ENCODE peak calls at places on chromosome 9, in eight cellular contexts. L, O, R, D, M, C, S and H are unnamed samples.

GRCh38 chr9:14362175-14362574 is 48.2 kb upstream of the NFIB start:
- DNase-seq in L (no peak), D (no peak), O (no peak), S (no peak), R (no peak), M (no peak), C (no peak), H (no peak)

GRCh38 chr9:30723656-30724055 is 1660.8 kb upstream of the ACO1 start:
- DNase-seq in M (no peak), O (no peak), R (no peak), C (no peak), L (no peak), S (no peak), D (no peak), H (no peak)

GRCh38 chr9:33817327-33818166 is 587 bp downstream of the UBE2R2 start:
- DNase-seq in O (peak; percentile 63), R (peak; percentile 85), S (no peak), L (peak; percentile 56), C (peak; percentile 56), D (peak; percentile 85), M (peak; percentile 77), H (no peak)

GRCh38 chr9:34505370-34506120 is 17.2 kb downstream of the ENHO start:
- DNase-seq in L (no peak), C (no peak), O (no peak), M (no peak), R (no peak), D (no peak), S (no peak), H (no peak)

GRCh38 chr9:16171851-16172250 is 619.0 kb downstream of the CCDC171 start:
- DNase-seq in L (no peak), D (no peak), M (no peak), O (no peak), R (no peak), S (no peak), C (no peak), H (no peak)

GRCh38 chr9:18467696-18468095 is 6.3 kb upstream of the ADAMTSL1 start:
- DNase-seq in O (no peak), D (no peak), M (no peak), C (no peak), R (no peak), L (no peak), S (no peak), H (no peak)

GRCh38 chr9:110835859-110836271 is 167.3 kb downstream of the MUSK start:
- DNase-seq in C (no peak), M (no peak), D (no peak), S (no peak), L (no peak), O (no peak), R (no peak), H (no peak)

GRCh38 chr9:136978073-136978864 is 965 bp downstream of the PTGDS start:
- DNase-seq in D (peak; percentile 89), C (peak; percentile 63), S (no peak), O (peak; percentile 56), M (no peak), L (peak; percentile 75), R (peak; percentile 88), H (no peak)

GRCh38 chr9:136365775-136366223 is 2.3 kb upstream of the DNLZ start:
- DNase-seq in M (no peak), S (no peak), R (no peak), L (no peak), O (no peak), D (no peak), C (no peak), H (no peak)

GRCh38 chr9:4182831-4183230 is 117.0 kb downstream of the GLIS3 start:
- DNase-seq in R (no peak), S (no peak), D (no peak), O (no peak), C (no peak), L (no peak), M (no peak), H (no peak)

GRCh38 chr9:122071716-122072115 is 21.4 kb downstream of the TTLL11 start:
- DNase-seq in C (no peak), L (no peak), M (no peak), S (no peak), R (no peak), D (no peak), O (no peak), H (no peak)

GRCh38 chr9:131593936-131594665 is 48.8 kb downstream of the PRRT1B start:
- DNase-seq in C (no peak), L (no peak), R (no peak), M (no peak), O (no peak), D (no peak), S (no peak), H (no peak)

GRCh38 chr9:87039809-87040392 is 92.6 kb upstream of the GAS1 start:
- DNase-seq in L (no peak), C (no peak), S (no peak), O (no peak), M (no peak), D (no peak), R (no peak), H (no peak)

GRCh38 chr9:121725008-121725795 is 73.8 kb downstream of the DAB2IP start:
- DNase-seq in O (peak; percentile 92), D (no peak), S (no peak), C (peak; percentile 90), R (peak; percentile 74), M (no peak), L (peak; percentile 79), H (peak; percentile 78)

GRCh38 chr9:133437753-133438531 is 15.8 kb downstream of the ADAMTS13 start:
- DNase-seq in O (no peak), L (no peak), D (peak; percentile 46), R (no peak), C (no peak), S (no peak), M (no peak), H (no peak)

GRCh38 chr9:113955076-113955752 is 79.1 kb downstream of the ZNF618 start:
- DNase-seq in L (no peak), R (no peak), D (no peak), M (no peak), C (no peak), S (no peak), O (no peak), H (no peak)
- H3K4me1 ChIP-seq in L (no peaks in the 10 kb centered on the region), R (peaks cover 6% of the 10 kb centered on the region), D (peaks cover 46% of the 10 kb centered on the region), M (no peaks in the 10 kb centered on the region), C (no peaks in the 10 kb centered on the region), S (peaks cover 9% of the 10 kb centered on the region), O (peaks cover 22% of the 10 kb centered on the region), H (peaks cover 18% of the 10 kb centered on the region)

GRCh38 chr9:127193483-127193882 is 71.0 kb upstream of the ANGPTL2 start:
- DNase-seq in D (no peak), R (no peak), L (no peak), C (no peak), O (no peak), M (no peak), S (no peak), H (no peak)
- H3K4me1 ChIP-seq in D (peaks cover 17% of the 10 kb centered on the region), R (no peaks in the 10 kb centered on the region), L (no peaks in the 10 kb centered on the region), C (no peaks in the 10 kb centered on the region), O (no peaks in the 10 kb centered on the region), M (no peaks in the 10 kb centered on the region), S (peaks cover 12% of the 10 kb centered on the region), H (no peaks in the 10 kb centered on the region)

DNA sequence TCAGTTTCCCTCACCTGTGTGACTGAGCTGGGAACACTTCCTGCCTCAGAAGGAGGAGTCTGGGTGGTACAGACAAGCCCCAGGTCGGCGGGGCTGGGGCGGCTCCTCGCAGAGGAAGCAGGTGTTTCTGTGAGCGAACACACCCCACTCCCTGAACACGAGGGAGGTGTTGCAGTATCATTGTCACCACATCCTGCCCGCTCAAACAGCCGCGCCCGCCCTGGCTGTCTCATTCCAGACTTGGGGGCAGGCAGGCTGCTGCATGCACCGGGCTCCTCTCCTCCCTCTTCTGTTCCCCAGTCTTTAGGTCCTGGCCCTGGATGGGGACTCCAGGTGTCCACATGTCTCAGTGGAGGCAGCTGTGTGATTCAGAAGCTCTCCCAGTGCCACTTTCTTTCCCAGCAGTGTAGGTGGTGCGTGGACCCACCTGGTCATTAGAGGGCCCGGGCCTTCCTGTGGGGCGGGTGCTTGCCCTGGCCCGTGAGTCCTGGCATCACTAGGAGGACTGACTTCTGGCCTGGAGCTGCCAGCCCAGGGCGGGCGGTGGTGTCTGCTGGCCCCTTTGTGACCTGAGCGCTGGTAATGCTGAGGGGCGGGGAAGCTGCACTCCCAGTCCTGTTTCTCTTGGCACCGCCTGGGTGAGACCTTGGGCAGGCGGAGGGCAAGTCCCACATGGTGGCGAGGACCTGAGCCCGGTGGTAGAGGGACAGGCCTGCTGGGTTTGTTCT is 18.3 kb upstream of the PHYHD1 start:
- DNase-seq in C (no peak), L (no peak), S (no peak), R (no peak), O (no peak), D (no peak), M (peak; percentile 82), H (peak; percentile 97)
- H3K4me1 ChIP-seq in C (peaks cover 21% of the 10 kb centered on the region), L (no peaks in the 10 kb centered on the region), S (peaks cover 16% of the 10 kb centered on the region), R (no peaks in the 10 kb centered on the region), O (peaks cover 5% of the 10 kb centered on the region), D (peaks cover 47% of the 10 kb centered on the region), M (peaks cover 10% of the 10 kb centered on the region), H (peaks cover 61% of the 10 kb centered on the region)

GRCh38 chr9:134575103-134575816 is 66.3 kb upstream of the COL5A1 start:
- DNase-seq in C (no peak), R (no peak), S (no peak), O (no peak), D (no peak), M (no peak), L (peak; percentile 7), H (no peak)
- H3K4me1 ChIP-seq in C (no peaks in the 10 kb centered on the region), R (no peaks in the 10 kb centered on the region), S (no peaks in the 10 kb centered on the region), O (no peaks in the 10 kb centered on the region), D (no peaks in the 10 kb centered on the region), M (no peaks in the 10 kb centered on the region), L (no peaks in the 10 kb centered on the region), H (no peaks in the 10 kb centered on the region)

DNA sequence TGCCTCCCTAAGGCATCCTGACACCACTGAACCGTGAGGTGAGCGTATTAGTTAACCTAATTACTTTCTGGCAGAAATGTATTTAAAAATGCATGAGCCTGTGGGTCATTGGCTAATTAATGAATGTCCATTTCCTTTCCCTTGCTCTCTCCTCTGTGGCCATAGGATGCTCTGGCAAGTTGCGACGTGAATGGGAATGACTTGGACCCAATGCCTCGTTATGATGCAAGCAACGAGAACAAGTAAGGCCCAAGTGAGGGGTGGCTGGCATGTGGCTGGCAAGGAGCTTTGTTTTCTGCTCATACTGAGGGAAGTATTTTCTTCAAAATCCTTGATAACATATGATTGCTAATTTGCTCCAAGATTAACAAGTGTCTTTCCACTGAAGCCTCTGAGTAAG is 136.3 kb downstream of the PCSK5 start:
- DNase-seq in C (no peak), D (no peak), O (no peak), S (no peak), L (no peak), M (no peak), R (no peak), H (no peak)
- H3K4me1 ChIP-seq in C (no peaks in the 10 kb centered on the region), D (no peaks in the 10 kb centered on the region), O (no peaks in the 10 kb centered on the region), S (peaks cover 5% of the 10 kb centered on the region), L (no peaks in the 10 kb centered on the region), M (peaks cover 73% of the 10 kb centered on the region), R (no peaks in the 10 kb centered on the region), H (peaks cover 10% of the 10 kb centered on the region)